ENCODE peak calls at places on chromosomes 3 and 15, in seven cellular contexts. Q, C, F, O, I, G and Z are unnamed samples.

GRCh38 chr3:178043084-178043483 is 493.2 kb upstream of the KCNMB2 start:
- DNase-seq in Q (no peak), C (no peak), F (no peak), O (no peak), I (no peak), G (no peak), Z (no peak)

GRCh38 chr15:31508656-31509055 is 182.0 kb downstream of the KLF13 start:
- DNase-seq in Q (no peak), C (no peak), F (peak; percentile 16), O (no peak), I (no peak), G (no peak), Z (no peak)

GRCh38 chr15:29669823-29670222 is 152.4 kb downstream of the TJP1 start:
- DNase-seq in Q (no peak), C (no peak), F (no peak), O (no peak), I (no peak), G (no peak), Z (no peak)

GRCh38 chr3:152283492-152284381 is 15.0 kb downstream of the MBNL1 start:
- DNase-seq in Q (no peak), C (no peak), F (no peak), O (no peak), I (no peak), G (no peak), Z (no peak)

GRCh38 chr3:12902181-12902999 is 61.0 kb upstream of the RPL32 start:
- DNase-seq in Q (no peak), C (no peak), F (no peak), O (no peak), I (no peak), G (no peak), Z (no peak)

GRCh38 chr3:69012836-69013255 is 638 bp downstream of the EOGT start:
- DNase-seq in Q (peak; percentile 47), C (peak; percentile 48), F (peak; percentile 54), O (peak; percentile 55), I (no peak), G (peak; percentile 22), Z (no peak)

GRCh38 chr3:123559040-123559861 is 25.6 kb downstream of the HACD2 start:
- DNase-seq in Q (no peak), C (peak; percentile 53), F (no peak), O (peak; percentile 41), I (no peak), G (peak; percentile 39), Z (peak; percentile 40)

GRCh38 chr3:31288641-31289100 is 244.1 kb upstream of the STT3B start:
- DNase-seq in Q (peak; percentile 29), C (no peak), F (no peak), O (no peak), I (no peak), G (peak; percentile 97), Z (peak; percentile 86)

GRCh38 chr3:12433823-12434222 is 50.5 kb upstream of the TSEN2 start:
- DNase-seq in Q (no peak), C (no peak), F (no peak), O (no peak), I (no peak), G (no peak), Z (no peak)

GRCh38 chr15:29533667-29534066 is 264.0 kb upstream of the NSMCE3 start:
- DNase-seq in Q (peak; percentile 26), C (no peak), F (no peak), O (no peak), I (no peak), G (no peak), Z (no peak)

GRCh38 chr15:63041982-63042878 is at the start of gene TPM1:
- DNase-seq in Q (peak; percentile 91), C (peak; percentile 53), F (peak; percentile 88), O (no peak), I (no peak), G (peak; percentile 73), Z (no peak)

GRCh38 chr15:47870300-47870955 is 153.1 kb downstream of the SEMA6D start:
- DNase-seq in Q (no peak), C (no peak), F (no peak), O (no peak), I (no peak), G (no peak), Z (no peak)

GRCh38 chr3:88030200-88030599 is 28.6 kb downstream of the CGGBP1 start:
- DNase-seq in Q (no peak), C (no peak), F (no peak), O (no peak), I (no peak), G (no peak), Z (no peak)

GRCh38 chr15:99708563-99708962 is 24.7 kb downstream of the LYSMD4 start:
- DNase-seq in Q (no peak), C (no peak), F (no peak), O (peak; percentile 44), I (no peak), G (no peak), Z (peak; percentile 79)

GRCh38 chr3:79467721-79468120 is 300.1 kb downstream of the ROBO1 start:
- DNase-seq in Q (no peak), C (no peak), F (no peak), O (no peak), I (no peak), G (no peak), Z (no peak)

GRCh38 chr15:33565099-33565498 is 254.3 kb downstream of the RYR3 start:
- DNase-seq in Q (no peak), C (no peak), F (no peak), O (no peak), I (no peak), G (no peak), Z (no peak)

GRCh38 chr3:64291956-64292355 is 66.7 kb upstream of the PRICKLE2 start:
- DNase-seq in Q (no peak), C (no peak), F (no peak), O (no peak), I (no peak), G (no peak), Z (no peak)

GRCh38 chr15:43094416-43095039 is 11.3 kb downstream of the UBR1 start:
- DNase-seq in Q (no peak), C (no peak), F (no peak), O (peak; percentile 36), I (no peak), G (no peak), Z (no peak)

GRCh38 chr3:115321396-115321795 is 174.3 kb upstream of the ZBTB20 start:
- DNase-seq in Q (no peak), C (no peak), F (no peak), O (no peak), I (no peak), G (no peak), Z (no peak)

GRCh38 chr3:183584246-183584913 is 28.9 kb upstream of the KLHL6 start:
- DNase-seq in Q (no peak), C (no peak), F (no peak), O (no peak), I (no peak), G (no peak), Z (no peak)

GRCh38 chr3:194536883-194537637 is 50.3 kb upstream of the ATP13A3 start:
- DNase-seq in Q (no peak), C (no peak), F (no peak), O (no peak), I (no peak), G (peak; percentile 70), Z (no peak)
- TF ChIP-seq SP1 in Q (no peak), C (no peak), F (no peak), O (no peak), I (no peak), G (no peak), Z (no peak)

DNA sequence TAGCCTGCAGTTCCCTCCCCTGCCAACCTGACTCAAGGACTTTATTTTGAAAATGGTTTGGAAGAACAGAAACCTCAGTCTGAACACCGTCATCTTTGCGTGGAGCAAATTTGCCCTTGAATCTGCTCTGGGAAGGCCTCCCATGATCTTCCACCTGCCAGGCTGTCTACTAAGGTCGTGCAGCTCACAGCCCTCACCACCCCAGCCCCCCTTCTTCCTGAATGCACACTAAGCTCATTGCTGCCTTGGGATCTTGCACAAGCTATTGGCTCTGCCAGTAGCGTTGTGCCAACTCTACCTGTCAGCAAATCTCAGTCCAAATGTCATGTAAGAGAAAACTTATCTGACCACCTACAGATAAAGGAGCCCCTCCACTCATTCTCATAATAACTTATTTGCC is 141.5 kb downstream of the USP13 start:
- DNase-seq in Q (no peak), C (no peak), F (no peak), O (no peak), I (no peak), G (no peak), Z (no peak)
- TF ChIP-seq SP1 in Q (no peak), C (no peak), F (no peak), O (no peak), I (no peak), G (no peak), Z (no peak)

GRCh38 chr15:53962646-53963561 is 15.3 kb upstream of the UNC13C start:
- DNase-seq in Q (peak; percentile 56), C (peak; percentile 10), F (peak; percentile 59), O (no peak), I (no peak), G (peak; percentile 23), Z (no peak)
- TF ChIP-seq SP1 in Q (no peak), C (no peak), F (no peak), O (no peak), I (no peak), G (no peak), Z (no peak)

GRCh38 chr15:52004806-52005205 is 14.2 kb upstream of the MAPK6 start:
- DNase-seq in Q (no peak), C (no peak), F (no peak), O (no peak), I (no peak), G (no peak), Z (no peak)

GRCh38 chr15:52003710-52004109 is 15.3 kb upstream of the MAPK6 start:
- DNase-seq in Q (no peak), C (no peak), F (no peak), O (no peak), I (no peak), G (no peak), Z (no peak)

GRCh38 chr15:52008326-52008697 is 10.7 kb upstream of the MAPK6 start:
- DNase-seq in Q (no peak), C (no peak), F (no peak), O (no peak), I (no peak), G (no peak), Z (no peak)

GRCh38 chr15:52006702-52007340 is 12.2 kb upstream of the MAPK6 start:
- DNase-seq in Q (no peak), C (no peak), F (no peak), O (no peak), I (peak; percentile 83), G (no peak), Z (no peak)

DNA sequence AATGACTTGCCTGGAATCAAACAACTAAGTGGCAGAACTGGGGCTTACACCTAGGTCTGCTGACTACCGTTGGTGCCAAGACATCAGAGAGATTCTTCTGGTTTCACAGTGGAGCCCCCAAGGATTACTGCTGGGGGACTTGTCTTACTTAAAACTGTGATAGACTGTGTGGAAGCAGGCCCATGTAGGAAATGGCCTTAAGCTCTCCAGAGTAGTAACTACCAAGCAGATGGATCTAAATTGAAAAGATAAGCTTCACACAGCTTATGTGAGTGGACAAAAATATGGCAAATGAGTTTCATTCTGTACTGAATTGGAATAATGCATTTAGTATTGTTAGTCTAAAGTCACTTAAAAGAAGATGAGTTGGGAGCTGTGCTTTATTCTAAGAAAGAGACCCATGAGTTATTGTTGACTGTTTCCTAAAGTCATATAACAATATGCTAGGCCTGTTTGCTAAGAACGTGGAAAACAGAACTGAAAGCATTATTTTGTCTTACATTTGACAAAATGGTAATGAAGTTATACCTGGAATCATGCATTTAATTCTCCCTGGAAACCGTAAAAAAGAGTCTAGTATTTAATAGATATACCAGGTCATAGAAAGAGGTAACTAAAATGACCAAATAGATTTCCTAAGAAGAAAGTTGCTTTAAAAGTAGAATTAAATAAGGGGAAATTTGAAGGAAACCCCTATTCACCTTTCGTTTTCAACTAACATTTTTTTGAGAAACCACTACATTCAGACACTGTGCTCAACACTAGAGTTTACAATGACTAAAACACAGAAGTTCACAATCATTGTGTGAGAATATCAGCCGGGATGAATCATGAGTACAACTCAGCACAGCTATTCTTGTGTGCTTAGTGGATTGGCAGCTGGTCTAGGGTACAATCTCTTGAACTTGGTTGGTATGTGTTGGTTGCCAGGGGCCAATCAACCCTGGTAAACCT is 13.0 kb upstream of the MAPK6 start:
- DNase-seq in Q (no peak), C (no peak), F (no peak), O (peak; percentile 43), I (peak; percentile 97), G (peak; percentile 70), Z (no peak)
- TF ChIP-seq SP1 in Q (no peak), C (no peak), F (no peak), O (no peak), I (peak; percentile 32), G (no peak), Z (no peak)